ENCODE peak calls at places on chromosomes 12 and 14, in eight cellular contexts. K, D, N, L, R, P, F and M are unnamed samples.

GRCh38 chr12:128823216-128823915 is 392 bp downstream of the SLC15A4 start:
- DNase-seq in K (peak), D (no peak), N (no peak), L (no peak), R (no peak), P (peak), F (peak), M (no peak)

GRCh38 chr12:5437657-5438056 is 5.7 kb downstream of the NTF3 start:
- DNase-seq in K (no peak), D (no peak), N (no peak), L (no peak), R (no peak), P (no peak), F (no peak), M (no peak)

GRCh38 chr12:51678086-51678724 is 87.2 kb downstream of the SCN8A start:
- DNase-seq in K (no peak), D (peak), N (no peak), L (no peak), R (no peak), P (peak), F (peak), M (no peak)

GRCh38 chr12:109752117-109753053 is 38.8 kb downstream of the FAM222A start:
- DNase-seq in K (peak), D (no peak), N (peak), L (no peak), R (no peak), P (no peak), F (peak), M (no peak)

GRCh38 chr12:21656931-21657335 is 709 bp downstream of the LDHB start:
- DNase-seq in K (no peak), D (peak), N (peak), L (peak), R (peak), P (peak), F (peak), M (no peak)

GRCh38 chr12:52186135-52186840 is 5.5 kb downstream of the KRT80 start:
- DNase-seq in K (no peak), D (no peak), N (no peak), L (no peak), R (no peak), P (peak), F (peak), M (no peak)

GRCh38 chr12:121295746-121296617 is 527 bp downstream of the CAMKK2 start:
- DNase-seq in K (peak), D (peak), N (no peak), L (peak), R (no peak), P (peak), F (peak), M (no peak)

GRCh38 chr12:130016986-130017385 is 113.2 kb upstream of the TMEM132D start:
- DNase-seq in K (no peak), D (no peak), N (no peak), L (no peak), R (no peak), P (no peak), F (no peak), M (no peak)

GRCh38 chr12:22738945-22739344 is 114.0 kb downstream of the ETNK1 start:
- DNase-seq in K (no peak), D (no peak), N (no peak), L (no peak), R (no peak), P (peak), F (no peak), M (no peak)

GRCh38 chr12:114726092-114726710 is 42.2 kb upstream of the TBX3 start:
- DNase-seq in K (no peak), D (no peak), N (no peak), L (no peak), R (no peak), P (no peak), F (peak), M (no peak)

GRCh38 chr14:68762944-68763831 is 29.7 kb downstream of the ZFP36L1 start:
- DNase-seq in K (peak), D (no peak), N (no peak), L (peak), R (no peak), P (peak), F (peak), M (no peak)

GRCh38 chr14:20580242-20580641 is 7.6 kb downstream of the RNASE11 start:
- DNase-seq in K (no peak), D (no peak), N (no peak), L (no peak), R (no peak), P (no peak), F (no peak), M (no peak)

GRCh38 chr12:107318804-107319535 is 225.6 kb upstream of the CRY1 start:
- DNase-seq in K (peak), D (peak), N (no peak), L (no peak), R (no peak), P (peak), F (peak), M (no peak)

GRCh38 chr12:94175763-94176660 is 27.6 kb downstream of the PLXNC1 start:
- DNase-seq in K (no peak), D (no peak), N (no peak), L (no peak), R (no peak), P (peak), F (no peak), M (no peak)

GRCh38 chr12:47905313-47905730 is 528 bp upstream of the VDR start:
- DNase-seq in K (peak), D (no peak), N (no peak), L (peak), R (no peak), P (peak), F (no peak), M (no peak)

GRCh38 chr14:56002876-56003625 is 115.2 kb upstream of the PELI2 start:
- DNase-seq in K (no peak), D (peak), N (no peak), L (no peak), R (no peak), P (no peak), F (no peak), M (no peak)

GRCh38 chr14:100738704-100739131 is 12.0 kb downstream of the DLK1 start:
- DNase-seq in K (peak), D (no peak), N (peak), L (no peak), R (no peak), P (no peak), F (no peak), M (no peak)

GRCh38 chr14:74478996-74479635 is 14.0 kb downstream of the NPC2 start:
- DNase-seq in K (no peak), D (no peak), N (no peak), L (no peak), R (no peak), P (no peak), F (peak), M (no peak)

GRCh38 chr12:122894173-122895121 is 1.5 kb downstream of the VPS37B start:
- DNase-seq in K (no peak), D (no peak), N (peak), L (no peak), R (no peak), P (peak), F (peak), M (no peak)

GRCh38 chr14:81169711-81170103 is 51.1 kb downstream of the GTF2A1 start:
- DNase-seq in K (peak), D (peak), N (peak), L (peak), R (peak), P (peak), F (peak), M (peak)

GRCh38 chr12:107440596-107440995 is 245.0 kb upstream of the PWP1 start:
- DNase-seq in K (no peak), D (no peak), N (no peak), L (no peak), R (no peak), P (no peak), F (no peak), M (no peak)

GRCh38 chr12:59322473-59322872 is 273.4 kb upstream of the SLC16A7 start:
- DNase-seq in K (no peak), D (no peak), N (peak), L (no peak), R (no peak), P (no peak), F (no peak), M (peak)

DNA sequence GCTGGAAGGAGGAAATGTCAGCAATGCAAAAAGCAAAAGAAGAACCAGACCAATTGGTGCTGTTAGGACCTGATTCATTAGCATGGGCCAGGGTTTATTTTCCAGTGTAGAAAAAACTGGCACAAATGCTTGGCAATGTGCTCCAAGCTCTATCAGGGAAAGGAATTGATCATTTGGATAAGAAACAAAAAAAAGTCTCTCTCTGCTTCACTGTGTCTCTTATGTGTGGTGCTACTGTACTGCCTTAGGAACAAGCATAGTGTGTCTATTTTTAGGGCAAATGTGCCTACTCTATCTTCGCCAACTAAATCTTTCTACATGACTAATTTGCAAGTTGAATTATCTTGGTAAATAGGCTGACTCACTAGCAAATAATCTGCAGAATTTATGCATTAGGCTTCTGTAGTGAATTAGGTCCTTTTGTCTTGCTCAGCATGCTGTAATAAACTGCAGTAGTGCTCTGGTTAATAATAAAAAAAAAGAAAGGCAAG is 236.7 kb downstream of the MDGA2 start:
- DNase-seq in K (no peak), D (no peak), N (no peak), L (no peak), R (no peak), P (no peak), F (peak), M (no peak)
- H3K27ac ChIP-seq in K (no peak), D (no peak), N (peak), L (no peak), R (no peak), P (no peak), F (peak), M (peak)

GRCh38 chr12:12929696-12930095 is 22.3 kb downstream of the GPRC5D start:
- DNase-seq in K (no peak), D (no peak), N (no peak), L (no peak), R (no peak), P (no peak), F (no peak), M (no peak)

GRCh38 chr12:12926571-12927071 is 25.3 kb downstream of the GPRC5D start:
- DNase-seq in K (no peak), D (no peak), N (no peak), L (no peak), R (no peak), P (no peak), F (no peak), M (no peak)

GRCh38 chr12:12930633-12931032 is 21.3 kb downstream of the GPRC5D start:
- DNase-seq in K (no peak), D (no peak), N (no peak), L (no peak), R (no peak), P (no peak), F (no peak), M (no peak)

GRCh38 chr12:12925383-12925782 is 26.6 kb downstream of the GPRC5D start:
- DNase-seq in K (no peak), D (no peak), N (no peak), L (no peak), R (no peak), P (no peak), F (no peak), M (no peak)

GRCh38 chr12:12927211-12928079 is 24.5 kb downstream of the GPRC5D start:
- DNase-seq in K (peak), D (peak), N (no peak), L (peak), R (no peak), P (peak), F (peak), M (no peak)
- H3K27ac ChIP-seq in K (no peak), D (no peak), N (no peak), L (no peak), R (no peak), P (peak), F (no peak), M (no peak)

DNA sequence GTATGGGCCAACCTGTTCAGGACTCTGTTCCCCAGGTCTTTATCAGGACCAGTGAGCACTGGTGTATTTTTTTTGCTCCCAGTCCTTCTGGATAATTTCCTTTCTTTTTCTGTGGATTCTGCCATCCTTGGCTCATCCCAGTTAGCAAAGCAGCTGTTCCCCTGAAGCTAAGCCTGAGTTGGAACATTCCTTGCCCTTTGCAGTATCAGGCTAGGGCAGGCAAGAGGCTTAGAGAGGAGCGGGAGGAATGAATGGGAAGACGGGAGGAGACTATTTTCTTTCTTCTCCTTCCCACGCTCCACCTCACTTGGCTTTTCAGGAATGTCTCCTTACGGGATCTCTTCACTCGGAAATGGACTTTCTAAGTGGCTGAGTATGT is 29.2 kb downstream of the ERG28 start:
- DNase-seq in K (no peak), D (no peak), N (no peak), L (no peak), R (no peak), P (no peak), F (peak), M (no peak)
- H3K27ac ChIP-seq in K (no peak), D (no peak), N (no peak), L (no peak), R (no peak), P (no peak), F (peak), M (no peak)

DNA sequence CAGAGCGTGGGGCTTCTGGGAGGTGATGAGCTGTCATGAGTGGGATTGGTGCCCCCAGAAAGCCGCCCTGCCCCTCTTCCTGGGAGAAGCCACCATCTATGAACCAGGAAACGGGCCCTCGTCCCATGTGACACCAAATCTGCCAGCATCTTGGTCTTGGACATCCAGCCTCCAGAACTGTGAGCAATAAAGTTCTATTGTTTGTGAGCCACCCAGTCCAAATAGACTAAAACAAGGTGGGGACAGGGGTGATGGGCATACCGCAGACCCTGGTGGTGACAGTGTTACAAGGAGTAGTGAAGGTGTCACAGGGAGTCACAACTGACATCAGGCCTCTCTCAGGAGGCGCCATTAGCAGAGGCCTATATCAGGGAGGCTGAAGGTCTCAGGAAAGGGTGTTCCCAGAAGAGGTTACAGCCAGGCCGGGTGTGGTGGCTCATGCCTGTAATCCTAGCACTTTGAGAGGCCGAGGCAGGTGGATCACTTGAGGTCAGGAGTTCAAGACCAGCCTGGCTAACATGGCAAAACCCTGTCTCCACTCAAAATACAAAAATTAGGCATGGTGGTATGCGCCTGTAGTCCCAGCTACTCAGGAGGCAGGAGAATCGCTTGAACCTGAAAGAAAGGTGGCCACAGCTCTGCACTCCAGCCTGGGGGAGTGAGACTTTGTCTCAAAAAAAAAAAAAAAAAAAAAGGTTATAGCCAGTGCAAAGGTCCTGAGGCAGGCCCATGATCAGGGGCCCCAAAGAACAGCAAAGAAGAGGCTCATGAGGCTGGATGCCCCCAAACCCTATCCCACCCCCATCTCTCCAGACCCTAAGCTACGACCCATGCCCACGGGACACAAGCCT is 53.0 kb downstream of the NCOR2 start:
- DNase-seq in K (no peak), D (no peak), N (no peak), L (no peak), R (no peak), P (no peak), F (no peak), M (no peak)
- H3K27ac ChIP-seq in K (no peak), D (no peak), N (no peak), L (no peak), R (peak), P (no peak), F (no peak), M (no peak)

GRCh38 chr12:74770552-74770951 is 232.9 kb downstream of the ATXN7L3B start:
- DNase-seq in K (no peak), D (no peak), N (no peak), L (no peak), R (no peak), P (no peak), F (no peak), M (no peak)
- H3K27ac ChIP-seq in K (no peak), D (no peak), N (no peak), L (no peak), R (no peak), P (no peak), F (no peak), M (no peak)

GRCh38 chr12:49582840-49583239 is 14.9 kb upstream of the MCRS1 start:
- DNase-seq in K (no peak), D (no peak), N (no peak), L (no peak), R (no peak), P (no peak), F (no peak), M (no peak)

GRCh38 chr12:49580572-49581535 is 12.9 kb upstream of the MCRS1 start:
- DNase-seq in K (no peak), D (peak), N (peak), L (peak), R (peak), P (peak), F (peak), M (peak)

GRCh38 chr12:49582201-49582600 is 14.3 kb upstream of the MCRS1 start:
- DNase-seq in K (no peak), D (no peak), N (no peak), L (no peak), R (no peak), P (no peak), F (no peak), M (no peak)

GRCh38 chr12:49577589-49578315 is 9.8 kb upstream of the MCRS1 start:
- DNase-seq in K (no peak), D (no peak), N (no peak), L (no peak), R (no peak), P (no peak), F (no peak), M (no peak)

GRCh38 chr12:49578471-49579112 is 10.7 kb upstream of the MCRS1 start:
- DNase-seq in K (no peak), D (no peak), N (no peak), L (no peak), R (no peak), P (no peak), F (no peak), M (no peak)
- H3K27ac ChIP-seq in K (no peak), D (no peak), N (no peak), L (no peak), R (no peak), P (no peak), F (no peak), M (no peak)

DNA sequence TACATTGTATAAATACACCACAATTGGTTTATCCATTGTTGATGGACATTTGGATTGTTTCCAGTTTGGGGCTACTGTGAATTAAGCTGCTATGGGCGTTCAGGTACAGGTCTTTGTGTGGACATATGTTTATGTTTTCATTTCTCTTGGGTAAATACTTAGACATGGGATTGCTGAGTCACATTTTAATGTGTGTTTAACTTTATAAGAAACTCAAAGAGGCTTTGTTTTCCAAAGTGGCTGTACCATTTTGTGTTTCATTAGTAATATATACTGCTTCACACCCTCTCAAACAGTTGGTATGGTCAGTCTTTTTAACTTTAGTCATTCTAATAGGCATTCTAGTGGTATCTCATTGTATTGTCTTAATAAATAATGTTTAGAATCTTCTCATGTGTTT is 224.9 kb downstream of the SPTSSA start:
- DNase-seq in K (no peak), D (no peak), N (no peak), L (no peak), R (no peak), P (peak), F (no peak), M (no peak)
- H3K27ac ChIP-seq in K (no peak), D (no peak), N (no peak), L (no peak), R (no peak), P (no peak), F (no peak), M (no peak)

GRCh38 chr14:69983317-69983716 is 104.1 kb downstream of the SMOC1 start:
- DNase-seq in K (no peak), D (no peak), N (no peak), L (no peak), R (no peak), P (no peak), F (no peak), M (no peak)

GRCh38 chr14:69979882-69980281 is 100.7 kb downstream of the SMOC1 start:
- DNase-seq in K (no peak), D (no peak), N (peak), L (no peak), R (no peak), P (no peak), F (no peak), M (peak)

GRCh38 chr14:69982220-69982795 is 103.1 kb downstream of the SMOC1 start:
- DNase-seq in K (no peak), D (no peak), N (no peak), L (no peak), R (no peak), P (no peak), F (peak), M (no peak)

GRCh38 chr14:69985456-69985855 is 106.2 kb downstream of the SMOC1 start:
- DNase-seq in K (no peak), D (no peak), N (no peak), L (no peak), R (peak), P (peak), F (no peak), M (no peak)

DNA sequence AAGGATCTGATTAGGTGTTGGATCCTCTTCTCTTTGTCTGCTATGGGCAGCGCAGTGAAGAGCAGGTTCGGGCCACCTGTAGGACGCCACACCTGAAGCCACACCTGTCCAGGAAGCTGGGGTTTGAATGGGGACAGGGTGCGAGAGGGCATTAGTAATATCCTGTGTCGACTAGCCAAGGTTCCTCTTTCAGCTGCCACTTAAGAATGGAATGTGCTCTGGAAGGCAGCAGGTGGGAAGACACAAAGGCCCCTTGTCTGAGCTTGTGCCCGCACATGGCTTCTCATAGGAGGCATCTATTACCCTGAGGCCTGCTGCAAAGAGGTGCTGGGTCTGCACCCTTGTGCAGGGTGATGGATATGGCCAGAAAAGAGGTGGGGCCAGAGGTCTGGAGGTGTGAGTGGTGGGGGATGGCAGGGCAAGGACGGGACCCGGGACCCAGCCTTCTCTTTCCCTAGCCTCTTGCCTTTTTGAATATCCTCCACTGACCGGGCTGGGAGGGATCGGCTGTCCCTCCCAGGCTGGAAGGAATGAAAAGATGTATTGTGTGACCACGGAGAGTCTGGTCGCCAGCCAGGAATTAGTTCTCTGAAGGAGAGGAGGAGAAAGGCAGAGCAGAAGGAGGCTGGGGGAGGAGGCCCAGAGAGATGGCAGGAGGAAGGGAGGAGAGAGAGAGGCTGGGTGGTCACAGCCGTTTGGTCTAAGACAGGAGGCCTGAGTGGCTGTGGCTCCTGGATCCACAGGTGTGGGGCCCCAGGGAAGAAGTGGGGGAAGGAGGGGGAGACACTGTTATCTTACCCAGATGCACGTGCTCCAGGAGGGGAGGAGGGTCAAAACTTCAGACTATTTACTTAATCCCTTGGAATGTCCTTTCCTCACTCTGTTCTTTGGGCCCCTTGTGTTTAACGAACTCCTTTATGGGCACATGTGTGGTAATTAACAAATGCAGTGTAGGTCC is 101.5 kb downstream of the SMOC1 start:
- DNase-seq in K (no peak), D (no peak), N (peak), L (no peak), R (no peak), P (peak), F (no peak), M (peak)
- H3K27ac ChIP-seq in K (no peak), D (no peak), N (peak), L (no peak), R (peak), P (peak), F (no peak), M (peak)